ENCODE peak calls at places on chromosome 3, in five cellular contexts. H, Z, W, J and M are unnamed samples.

GRCh38 chr3:135513106-135514063 is 452.1 kb upstream of the PPP2R3A start:
- DNase-seq in H (no peak), Z (no peak), W (no peak), J (no peak), M (no peak)

GRCh38 chr3:78562318-78562717 is 1205.5 kb downstream of the ROBO1 start:
- DNase-seq in H (peak; percentile 6), Z (no peak), W (no peak), J (no peak), M (no peak)

GRCh38 chr3:177591371-177591770 is 394.1 kb upstream of the TBL1XR1 start:
- DNase-seq in H (peak; percentile 65), Z (peak; percentile 35), W (peak; percentile 61), J (no peak), M (no peak)

GRCh38 chr3:13420817-13421755 is 964 bp upstream of the NUP210 start:
- DNase-seq in H (peak; percentile 79), Z (peak; percentile 57), W (no peak), J (peak; percentile 89), M (peak; percentile 30)

GRCh38 chr3:72245183-72245811 is 460.3 kb upstream of the PROK2 start:
- DNase-seq in H (no peak), Z (no peak), W (no peak), J (no peak), M (peak; percentile 66)

GRCh38 chr3:138849541-138849940 is 14.8 kb upstream of the PIK3CB start:
- DNase-seq in H (no peak), Z (no peak), W (no peak), J (no peak), M (no peak)

GRCh38 chr3:33196538-33196937 is 22.1 kb downstream of the SUSD5 start:
- DNase-seq in H (no peak), Z (no peak), W (no peak), J (no peak), M (no peak)

GRCh38 chr3:154954750-154955149 is 125.4 kb upstream of the MME start:
- DNase-seq in H (no peak), Z (no peak), W (no peak), J (no peak), M (no peak)

GRCh38 chr3:110711851-110712396 is 359.7 kb upstream of the NECTIN3 start:
- DNase-seq in H (no peak), Z (no peak), W (no peak), J (no peak), M (no peak)

GRCh38 chr3:156132313-156132712 is 11.9 kb downstream of the KCNAB1 start:
- DNase-seq in H (no peak), Z (no peak), W (no peak), J (no peak), M (no peak)

GRCh38 chr3:102529452-102529851 is 94.6 kb downstream of the ZPLD1 start:
- DNase-seq in H (no peak), Z (no peak), W (peak; percentile 19), J (no peak), M (no peak)

GRCh38 chr3:42691861-42692666 is 6.7 kb downstream of the KLHL40 start:
- DNase-seq in H (no peak), Z (no peak), W (no peak), J (peak; percentile 66), M (no peak)

GRCh38 chr3:47578691-47579632 is at the start of gene CSPG5:
- DNase-seq in H (no peak), Z (no peak), W (no peak), J (peak; percentile 74), M (no peak)

GRCh38 chr3:11543948-11544387 is 99.7 kb downstream of the VGLL4 start:
- DNase-seq in H (no peak), Z (no peak), W (no peak), J (no peak), M (no peak)

GRCh38 chr3:43759297-43759782 is 68.6 kb downstream of the ABHD5 start:
- DNase-seq in H (no peak), Z (no peak), W (no peak), J (no peak), M (no peak)

GRCh38 chr3:48502728-48503168 is 1.2 kb downstream of the SHISA5 start:
- DNase-seq in H (no peak), Z (no peak), W (peak; percentile 67), J (no peak), M (peak; percentile 66)

GRCh38 chr3:83928391-83928790 is 1030.4 kb upstream of the CADM2 start:
- DNase-seq in H (peak; percentile 61), Z (no peak), W (no peak), J (no peak), M (no peak)

GRCh38 chr3:97821413-97821809 is 400 bp upstream of the CRYBG3 start:
- DNase-seq in H (peak; percentile 54), Z (no peak), W (peak; percentile 19), J (peak; percentile 90), M (peak; percentile 45)

GRCh38 chr3:97823081-97823480 is 1.3 kb downstream of the CRYBG3 start:
- DNase-seq in H (no peak), Z (no peak), W (no peak), J (no peak), M (no peak)

GRCh38 chr3:97821810-97822775 is at the start of gene CRYBG3:
- DNase-seq in H (peak; percentile 80), Z (peak; percentile 40), W (peak; percentile 81), J (peak; percentile 97), M (peak; percentile 84)

GRCh38 chr3:97823503-97824004 is 1.7 kb downstream of the CRYBG3 start:
- DNase-seq in H (peak; percentile 7), Z (no peak), W (no peak), J (no peak), M (no peak)

GRCh38 chr3:97820780-97821179 is 1.0 kb upstream of the CRYBG3 start:
- DNase-seq in H (no peak), Z (no peak), W (no peak), J (no peak), M (no peak)
- H3K4me3 ChIP-seq in H (no peak overlapping the region), Z (peak overlapping the region; percentile 90), W (no peak overlapping the region), J (no peak overlapping the region), M (peak overlapping the region; percentile 78)

DNA sequence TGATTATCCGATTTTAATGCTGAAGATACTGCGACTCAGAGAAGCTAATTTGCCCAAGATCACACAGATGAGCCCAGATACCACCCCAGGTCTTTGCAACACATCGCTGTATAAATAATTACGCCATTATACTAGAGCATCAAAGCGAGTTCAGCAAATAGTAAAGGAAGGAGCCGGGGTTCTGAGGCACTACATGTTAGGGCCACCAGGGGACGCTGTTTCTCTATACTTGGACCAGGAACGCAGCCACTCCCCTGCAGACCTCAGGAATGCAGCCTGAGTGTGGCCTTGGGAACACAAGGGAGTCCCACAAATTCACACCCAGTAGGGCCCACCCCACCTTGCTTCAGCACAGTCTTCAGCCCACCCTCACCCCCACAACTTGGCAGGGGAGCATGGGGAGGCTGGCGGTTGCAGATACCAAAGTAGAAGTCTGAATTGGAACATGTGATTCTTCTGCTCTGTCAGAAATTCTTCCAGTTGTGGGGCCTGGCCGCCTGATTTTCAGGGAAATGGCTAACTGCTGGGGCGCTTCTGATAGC is 57.8 kb upstream of the RYK start:
- DNase-seq in H (peak; percentile 65), Z (peak; percentile 8), W (peak; percentile 84), J (peak; percentile 87), M (peak; percentile 89)
- TF ChIP-seq POLR2AphosphoS5 in H (no peak), Z (no peak), W (peak; percentile 68), J (peak; percentile 33), M (no peak)

GRCh38 chr3:158789592-158789991 is 12.3 kb upstream of the MFSD1 start:
- DNase-seq in H (peak; percentile 43), Z (no peak), W (peak; percentile 51), J (no peak), M (no peak)

GRCh38 chr3:158792709-158793108 is 9.1 kb upstream of the MFSD1 start:
- DNase-seq in H (no peak), Z (no peak), W (no peak), J (no peak), M (no peak)

GRCh38 chr3:158794206-158794605 is 7.6 kb upstream of the MFSD1 start:
- DNase-seq in H (no peak), Z (no peak), W (no peak), J (no peak), M (no peak)

GRCh38 chr3:158788446-158788845 is 13.4 kb upstream of the MFSD1 start:
- DNase-seq in H (no peak), Z (no peak), W (no peak), J (no peak), M (no peak)

DNA sequence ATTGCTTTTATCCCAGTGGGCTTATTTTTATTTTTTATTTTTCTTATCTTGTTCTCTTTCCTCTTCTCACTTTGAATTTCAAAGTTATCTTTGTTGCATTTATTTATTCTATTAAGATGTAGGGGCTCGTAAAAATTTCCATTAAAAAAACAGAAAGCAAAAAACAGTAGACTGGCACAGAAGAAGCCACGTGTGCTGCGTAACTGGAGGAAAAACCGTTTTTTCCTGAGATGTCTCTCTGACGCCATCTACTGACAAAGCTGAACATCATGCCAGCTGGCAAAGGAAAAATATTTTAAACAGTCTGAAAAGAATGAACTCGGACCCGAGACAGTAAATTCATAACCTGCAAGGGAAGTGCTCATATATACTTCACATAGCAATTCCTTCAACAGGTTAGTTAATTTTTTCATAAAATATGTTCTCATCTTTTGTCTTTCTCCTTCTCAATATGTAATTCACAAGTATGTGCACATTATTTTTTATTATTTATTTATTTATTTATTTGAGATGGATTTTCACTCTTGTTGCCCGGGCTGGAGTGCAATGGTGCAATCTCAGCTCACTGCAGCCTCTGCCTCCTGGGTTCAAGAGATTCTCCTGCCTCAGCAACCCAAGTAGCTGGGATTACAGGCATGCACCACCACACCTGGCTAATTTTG is 10.5 kb upstream of the MFSD1 start:
- DNase-seq in H (peak; percentile 68), Z (no peak), W (no peak), J (no peak), M (no peak)
- H3K4me3 ChIP-seq in H (no peak overlapping the region), Z (no peak overlapping the region), W (no peak overlapping the region), J (no peak overlapping the region), M (peak overlapping the region; percentile 9)

GRCh38 chr3:120742198-120743080 is at the start of the genes GTF2E1 and RABL3:
- DNase-seq in H (peak; percentile 99), Z (peak; percentile 99), W (peak; percentile 99), J (peak; percentile 97), M (peak; percentile 98)
- TF ChIP-seq POLR2AphosphoS5 in H (peak; percentile 38), Z (peak; percentile 94), W (peak; percentile 97), J (peak; percentile 85), M (peak; percentile 94)

DNA sequence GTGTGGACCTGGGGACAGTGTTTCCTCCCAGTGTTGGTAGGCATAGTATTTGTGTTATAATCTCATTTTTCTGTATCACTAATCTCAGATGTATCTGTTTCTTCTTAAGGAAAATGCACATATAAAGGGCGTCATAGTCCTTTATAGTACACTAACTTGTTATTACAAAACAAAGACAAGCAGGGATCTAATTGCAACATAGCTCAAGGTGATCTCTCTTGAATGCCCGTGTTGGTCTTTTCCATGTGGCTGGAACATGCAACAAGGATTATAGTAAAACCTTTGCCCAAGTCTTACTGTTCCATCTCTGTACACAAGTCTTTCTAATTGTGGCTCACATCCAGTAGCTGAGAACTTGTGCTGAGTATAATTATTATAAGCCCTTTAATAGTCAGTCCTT is 3.5 kb upstream of the GPR87 start:
- DNase-seq in H (no peak), Z (no peak), W (no peak), J (no peak), M (no peak)
- H3K4me3 ChIP-seq in H (no peak overlapping the region), Z (no peak overlapping the region), W (no peak overlapping the region), J (no peak overlapping the region), M (no peak overlapping the region)

GRCh38 chr3:149615731-149616221 is 42.0 kb downstream of the WWTR1 start:
- DNase-seq in H (no peak), Z (no peak), W (no peak), J (no peak), M (no peak)
- TF ChIP-seq POLR2AphosphoS5 in H (no peak), Z (no peak), W (no peak), J (no peak), M (no peak)